ENCODE peak calls at places on chromosomes 16 and 17, in ten cellular contexts. Q, H, F, N, M, V, C, P, X and Z are unnamed samples.
A peak's percentile ranks its signal among the peaks of the same experiment; 100 is the strongest.

GRCh38 chr16:3727806-3728381 is 10.6 kb upstream of the TRAP1 start:
- DNase-seq in H (no peak), F (no peak), P (no peak), C (no peak), X (no peak), Q (no peak), M (no peak), N (peak; percentile 73), V (no peak), Z (no peak)

GRCh38 chr17:28533091-28533670 is 19.2 kb downstream of the UNC119 start:
- DNase-seq in F (no peak), M (no peak), H (no peak), X (no peak), Q (no peak), V (no peak), P (peak; percentile 84), C (no peak), N (no peak), Z (no peak)

GRCh38 chr17:4833941-4834501 is 881 bp downstream of the MINK1 start:
- DNase-seq in C (peak; percentile 15), F (no peak), P (peak; percentile 39), X (no peak), Q (peak; percentile 32), V (peak; percentile 22), H (no peak), N (no peak), M (peak; percentile 34), Z (peak; percentile 15)

GRCh38 chr17:27496501-27496943 is 40.3 kb downstream of the KSR1 start:
- DNase-seq in P (peak; percentile 93), M (no peak), X (no peak), N (peak; percentile 24), C (no peak), H (no peak), V (no peak), Q (no peak), F (no peak), Z (peak; percentile 69)

GRCh38 chr16:54178491-54178976 is 108.1 kb downstream of the IRX3 start:
- DNase-seq in C (no peak), N (no peak), F (no peak), P (peak; percentile 11), M (no peak), X (peak; percentile 67), Q (no peak), H (no peak), V (no peak), Z (peak; percentile 29)

GRCh38 chr17:82804442-82805191 is 35.2 kb downstream of the ZNF750 start:
- DNase-seq in C (no peak), F (peak; percentile 83), N (peak; percentile 90), V (no peak), M (no peak), Q (peak; percentile 71), X (no peak), P (no peak), H (no peak), Z (no peak)

GRCh38 chr17:44200478-44201155 is 933 bp upstream of the ATXN7L3 start:
- DNase-seq in P (no peak), C (peak; percentile 25), N (no peak), X (no peak), H (no peak), Q (no peak), M (no peak), V (no peak), F (no peak), Z (no peak)

GRCh38 chr17:40615989-40616476 is 31.6 kb downstream of the SMARCE1 start:
- DNase-seq in X (no peak), P (no peak), Q (no peak), H (no peak), C (no peak), V (no peak), N (no peak), M (no peak), F (no peak), Z (no peak)

GRCh38 chr17:82358467-82359350 is at the start of gene TEX19:
- DNase-seq in Q (no peak), X (peak; percentile 68), F (no peak), C (no peak), N (no peak), V (no peak), H (no peak), M (peak; percentile 39), P (peak; percentile 34), Z (no peak)

GRCh38 chr16:1296688-1297412 is 12.6 kb upstream of the UBE2I start:
- DNase-seq in X (no peak), P (peak; percentile 91), N (no peak), H (no peak), Q (no peak), V (no peak), C (no peak), F (no peak), M (peak; percentile 99), Z (no peak)